ENCODE peak calls at places on chromosomes 4 and X, in four cellular contexts. D, I, K and X are unnamed samples. For H3K27me3, the result is how much of the 10 kb centered on the place peaks cover.

GRCh38 chr4:52949336-52949735 is 87.2 kb downstream of the RASL11B start:
- DNase-seq in D (no peak), I (no peak), K (no peak), X (peak)

GRCh38 chrX:39728852-39729587 is 368.7 kb downstream of the BCOR start:
- DNase-seq in K (no peak), I (no peak), D (no peak), X (no peak)

GRCh38 chr4:44845993-44846392 is 119.6 kb upstream of the GNPDA2 start:
- DNase-seq in I (no peak), D (no peak), K (no peak), X (no peak)

GRCh38 chr4:144647095-144647959 is 1.4 kb downstream of the HHIP start:
- DNase-seq in K (no peak), I (peak), D (no peak), X (peak)

GRCh38 chr4:6008092-6008551 is 10.1 kb downstream of the C4orf50 start:
- DNase-seq in K (no peak), I (peak), D (no peak), X (no peak)

GRCh38 chr4:67721770-67722597 is 21.0 kb upstream of the UBA6 start:
- DNase-seq in K (no peak), D (no peak), I (peak), X (peak)

GRCh38 chr4:90845777-90846176 is 718.6 kb downstream of the CCSER1 start:
- DNase-seq in I (no peak), D (no peak), K (no peak), X (no peak)

GRCh38 chr4:139735381-139736256 is 70.0 kb downstream of the MGST2 start:
- DNase-seq in D (no peak), K (no peak), I (peak), X (no peak)

GRCh38 chr4:169557061-169557636 is 55.2 kb downstream of the NEK1 start:
- DNase-seq in K (no peak), D (no peak), I (no peak), X (no peak)

GRCh38 chrX:103792916-103793540 is 16.4 kb downstream of the PLP1 start:
- DNase-seq in I (no peak), K (no peak), D (no peak), X (peak)

GRCh38 chrX:138986235-138986634 is 274.7 kb upstream of the FGF13 start:
- DNase-seq in D (no peak), K (no peak), I (no peak), X (no peak)

GRCh38 chr4:6855692-6856297 is 53.8 kb upstream of the TBC1D14 start:
- DNase-seq in I (no peak), K (no peak), D (no peak), X (no peak)

GRCh38 chrX:18674417-18674787 is 2.5 kb upstream of the RS1 start:
- DNase-seq in D (peak), K (no peak), I (peak), X (no peak)

GRCh38 chr4:4858527-4858926 is 938 bp upstream of the MSX1 start:
- DNase-seq in K (no peak), I (no peak), D (no peak), X (no peak)

GRCh38 chrX:9127991-9128390 is 94.1 kb upstream of the FAM9B start:
- DNase-seq in K (no peak), I (no peak), D (no peak), X (no peak)

GRCh38 chr4:54005475-54005874 is 58.9 kb downstream of the CHIC2 start:
- DNase-seq in D (no peak), I (no peak), K (no peak), X (no peak)

GRCh38 chrX:19257001-19257400 is 86.7 kb upstream of the PDHA1 start:
- DNase-seq in I (no peak), K (no peak), D (no peak), X (no peak)

GRCh38 chr4:128606173-128606572 is 203.3 kb upstream of the JADE1 start:
- DNase-seq in I (no peak), K (no peak), D (no peak), X (peak)

GRCh38 chr4:102608190-102608589 is 107.0 kb downstream of the NFKB1 start:
- DNase-seq in D (no peak), I (no peak), K (no peak), X (no peak)

GRCh38 chrX:119758682-119759332 is 419 bp downstream of the SOWAHD start:
- DNase-seq in D (peak), I (peak), K (peak), X (peak)

GRCh38 chr4:186920486-186920885 is 196.8 kb upstream of the FAT1 start:
- DNase-seq in K (no peak), I (no peak), D (no peak), X (peak)

GRCh38 chr4:185839770-185840169 is 27.8 kb upstream of the SORBS2 start:
- DNase-seq in I (peak), D (no peak), K (no peak), X (no peak)

GRCh38 chr4:22434895-22435294 is 81.0 kb downstream of the ADGRA3 start:
- DNase-seq in D (no peak), I (peak), K (peak), X (peak)

GRCh38 chrX:20347486-20347885 is 80.8 kb upstream of the RPS6KA3 start:
- DNase-seq in I (no peak), D (no peak), K (no peak), X (no peak)

GRCh38 chr4:40858946-40859345 is 109.2 kb downstream of the NSUN7 start:
- DNase-seq in K (no peak), I (no peak), D (no peak), X (no peak)

GRCh38 chr4:148060264-148061138 is 328.6 kb downstream of the ARHGAP10 start:
- DNase-seq in D (peak), I (no peak), K (no peak), X (peak)

GRCh38 chr4:78410651-78411050 is 140.9 kb upstream of the ANXA3 start:
- DNase-seq in K (no peak), D (no peak), I (no peak), X (no peak)

GRCh38 chrX:135973025-135973547 is 702 bp downstream of the MMGT1 start:
- DNase-seq in D (no peak), K (no peak), I (peak), X (peak)

GRCh38 chrX:44949125-44949524 is 76.1 kb downstream of the KDM6A start:
- DNase-seq in I (no peak), K (no peak), D (no peak), X (no peak)

GRCh38 chr4:71186566-71187398 is 152.0 kb upstream of the SLC4A4 start:
- DNase-seq in D (peak), K (peak), I (peak), X (no peak)

GRCh38 chr4:71188951-71189350 is 149.9 kb upstream of the SLC4A4 start:
- DNase-seq in I (no peak), K (no peak), D (no peak), X (no peak)

GRCh38 chr4:71187399-71188196 is 151.2 kb upstream of the SLC4A4 start:
- DNase-seq in D (peak), K (no peak), I (no peak), X (no peak)

GRCh38 chr4:71188197-71188625 is 150.6 kb upstream of the SLC4A4 start:
- DNase-seq in D (no peak), I (peak), K (no peak), X (no peak)

DNA sequence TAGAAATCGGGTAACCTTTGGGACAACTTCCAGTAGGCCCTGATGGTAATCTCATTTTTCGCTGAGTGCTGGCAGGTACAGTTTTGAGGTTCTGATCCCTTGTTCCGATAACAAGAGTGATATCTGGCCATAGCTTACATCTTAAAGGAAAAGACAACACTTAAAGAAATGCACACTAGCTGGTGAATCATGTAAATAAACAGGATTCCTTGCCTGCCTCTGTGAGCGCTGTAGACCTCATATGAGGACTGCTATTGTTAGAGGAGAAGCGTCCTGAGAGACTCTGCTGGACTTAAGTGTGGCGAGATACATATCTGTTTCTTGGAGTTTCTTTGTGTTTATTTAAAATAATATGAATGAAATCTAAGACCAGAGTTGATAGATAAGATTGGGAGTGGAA is 149.3 kb upstream of the SLC4A4 start:
- DNase-seq in I (no peak), K (no peak), D (no peak), X (no peak)
- TF ChIP-seq CTCF in I (no peak), K (no peak), D (no peak), X (no peak)

GRCh38 chr4:146654648-146654975 is 15.9 kb downstream of the POU4F2 start:
- DNase-seq in K (no peak), D (no peak), I (no peak), X (no peak)
- H3K27me3 ChIP-seq in K (under half), D (under half), I (half or more), X (half or more)

GRCh38 chr4:11618666-11619282 is 190.1 kb upstream of the HS3ST1 start:
- DNase-seq in D (no peak), K (no peak), I (no peak), X (no peak)
- H3K27ac ChIP-seq in D (no peak), K (no peak), I (no peak), X (no peak)

GRCh38 chrX:55161581-55161980 is 58.6 kb upstream of the PAGE5 start:
- DNase-seq in D (no peak), K (no peak), I (peak), X (peak)

GRCh38 chrX:55159556-55159955 is 60.6 kb upstream of the PAGE5 start:
- DNase-seq in I (no peak), D (no peak), K (no peak), X (no peak)

GRCh38 chrX:55163171-55163570 is 57.0 kb upstream of the PAGE5 start:
- DNase-seq in I (no peak), K (no peak), D (no peak), X (no peak)

GRCh38 chrX:55160685-55161552 is 59.2 kb upstream of the PAGE5 start:
- DNase-seq in K (peak), D (peak), I (peak), X (peak)
- TF ChIP-seq CTCF in K (peak), D (peak), I (peak), X (peak)

GRCh38 chrX:108736509-108737479 is at the start of gene IRS4:
- DNase-seq in K (no peak), I (peak), D (no peak), X (no peak)
- H3K27me3 ChIP-seq in K (half or more), I (under half), D (under half), X (half or more)

GRCh38 chrX:41515376-41515775 is 68.2 kb downstream of the NYX start:
- DNase-seq in I (peak), D (no peak), K (no peak), X (no peak)
- H3K27ac ChIP-seq in I (no peak), D (no peak), K (no peak), X (no peak)

GRCh38 chr4:188341428-188341827 is 202.2 kb downstream of the TRIML1 start:
- DNase-seq in D (no peak), I (peak), K (no peak), X (no peak)
- TF ChIP-seq CTCF in D (no peak), I (no peak), K (no peak), X (no peak)

DNA sequence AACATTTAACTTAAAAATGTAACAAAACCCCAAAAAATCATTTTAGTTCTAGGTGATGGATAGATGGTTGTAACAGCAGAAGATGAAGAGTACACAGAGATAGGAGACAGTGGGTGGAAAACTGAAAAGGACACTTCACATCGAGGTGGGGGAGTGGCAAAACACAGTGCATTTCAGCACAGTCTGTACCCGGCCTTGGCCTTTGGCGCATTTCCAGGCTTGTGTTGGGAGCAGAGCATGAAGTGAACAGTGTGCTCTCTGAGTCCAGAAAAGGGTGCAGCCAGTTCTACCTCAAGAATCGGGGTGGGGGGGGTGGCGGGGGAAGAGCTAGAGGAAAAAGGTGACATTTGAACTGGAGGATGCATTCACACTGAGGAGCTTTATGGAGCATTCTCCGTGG is 4.3 kb downstream of the TSPYL2 start:
- DNase-seq in D (no peak), I (no peak), K (no peak), X (no peak)
- H3K27me3 ChIP-seq in D (under half), I (under half), K (under half), X (under half)